ENCODE peak calls at places on chromosomes 4 and X, in six cellular contexts. J is fibroblast of lung, V is MM.1S, M is uterus, K is H9, A is tibial nerve. T is an unnamed sample.

GRCh38 chr4:102552781-102553180 is 51.6 kb downstream of the NFKB1 start:
- DNase-seq in J (no peak), V (peak; percentile 16), M (no peak), K (no peak), A (no peak), T (no peak)

GRCh38 chr4:117357422-117357821 is 272.0 kb upstream of the TRAM1L1 start:
- DNase-seq in J (no peak), V (no peak), M (no peak), K (no peak), A (no peak), T (no peak)

GRCh38 chr4:23720556-23720955 is 169.3 kb downstream of the PPARGC1A start:
- DNase-seq in J (no peak), V (no peak), M (no peak), K (no peak), A (no peak), T (no peak)

GRCh38 chr4:40152642-40153041 is 44.2 kb upstream of the RHOH start:
- DNase-seq in J (no peak), V (no peak), M (no peak), K (no peak), A (no peak), T (no peak)

GRCh38 chr4:118918388-118918787 is 29.7 kb downstream of the SYNPO2 start:
- DNase-seq in J (peak; percentile 94), V (no peak), M (no peak), K (no peak), A (no peak), T (no peak)

GRCh38 chr4:73704314-73705055 is 35.9 kb upstream of the CXCL8 start:
- DNase-seq in J (peak; percentile 100), V (no peak), M (peak; percentile 83), K (no peak), A (peak; percentile 43), T (no peak)

GRCh38 chr4:54930226-54930625 is 195.2 kb downstream of the KDR start:
- DNase-seq in J (no peak), V (no peak), M (no peak), K (no peak), A (no peak), T (no peak)

GRCh38 chr4:4524364-4524763 is 17.5 kb downstream of the STX18 start:
- DNase-seq in J (peak; percentile 20), V (peak; percentile 90), M (no peak), K (peak; percentile 54), A (no peak), T (no peak)

GRCh38 chrX:45712067-45712466 is 511.4 kb upstream of the DIPK2B start:
- DNase-seq in J (peak; percentile 57), V (no peak), M (no peak), K (no peak), A (no peak), T (no peak)

GRCh38 chr4:87014284-87014782 is 79.5 kb downstream of the AFF1 start:
- DNase-seq in J (peak; percentile 52), V (no peak), M (no peak), K (no peak), A (no peak), T (no peak)

GRCh38 chrX:110915120-110915519 is 119.5 kb upstream of the CHRDL1 start:
- DNase-seq in J (peak; percentile 64), V (no peak), M (no peak), K (no peak), A (no peak), T (no peak)

GRCh38 chr4:60683953-60684352 is 516.2 kb upstream of the ADGRL3 start:
- DNase-seq in J (peak; percentile 87), V (no peak), M (no peak), K (no peak), A (no peak), T (no peak)

GRCh38 chr4:67499799-67500198 is 45.5 kb downstream of the CENPC start:
- DNase-seq in J (no peak), V (no peak), M (no peak), K (no peak), A (no peak), T (no peak)

GRCh38 chr4:139978692-139979091 is 175.3 kb downstream of the MAML3 start:
- DNase-seq in J (no peak), V (peak; percentile 79), M (no peak), K (no peak), A (no peak), T (no peak)

GRCh38 chr4:26400140-26400539 is 79.3 kb downstream of the RBPJ start:
- DNase-seq in J (no peak), V (no peak), M (no peak), K (no peak), A (no peak), T (no peak)

GRCh38 chr4:168699224-168699878 is 202.5 kb downstream of the PALLD start:
- DNase-seq in J (no peak), V (no peak), M (no peak), K (no peak), A (no peak), T (no peak)

GRCh38 chr4:89823416-89823815 is 13.5 kb downstream of the SNCA start:
- DNase-seq in J (peak; percentile 53), V (no peak), M (no peak), K (no peak), A (no peak), T (no peak)

GRCh38 chr4:113758361-113758760 is 3.2 kb downstream of the CAMK2D start:
- DNase-seq in J (no peak), V (no peak), M (no peak), K (no peak), A (no peak), T (no peak)

GRCh38 chr4:86331362-86331761 is 28.5 kb downstream of the MAPK10 start:
- DNase-seq in J (no peak), V (no peak), M (peak; percentile 37), K (no peak), A (no peak), T (no peak)

GRCh38 chrX:24231169-24231568 is 81.6 kb downstream of the ZFX start:
- DNase-seq in J (peak; percentile 87), V (no peak), M (peak; percentile 34), K (no peak), A (no peak), T (no peak)

GRCh38 chr4:138010639-138011038 is 231.5 kb downstream of the SLC7A11 start:
- DNase-seq in J (no peak), V (no peak), M (no peak), K (no peak), A (no peak), T (no peak)

GRCh38 chrX:8743126-8743732 is 11.3 kb upstream of the ANOS1 start:
- DNase-seq in J (peak; percentile 38), V (peak; percentile 51), M (peak; percentile 22), K (peak; percentile 52), A (peak; percentile 16), T (peak; percentile 16)

GRCh38 chrX:16491461-16491860 is 158.5 kb upstream of the S100G start:
- DNase-seq in J (no peak), V (no peak), M (no peak), K (no peak), A (no peak), T (no peak)

GRCh38 chr4:37635155-37635554 is 51.0 kb downstream of the RELL1 start:
- DNase-seq in J (no peak), V (no peak), M (no peak), K (no peak), A (no peak), T (no peak)

GRCh38 chrX:40945366-40945713 is 139.9 kb upstream of the USP9X start:
- DNase-seq in J (peak; percentile 90), V (no peak), M (peak; percentile 62), K (no peak), A (no peak), T (no peak)

GRCh38 chr4:150867148-150867547 is 147.9 kb downstream of the LRBA start:
- DNase-seq in J (peak; percentile 86), V (peak; percentile 89), M (peak; percentile 24), K (no peak), A (no peak), T (no peak)

DNA sequence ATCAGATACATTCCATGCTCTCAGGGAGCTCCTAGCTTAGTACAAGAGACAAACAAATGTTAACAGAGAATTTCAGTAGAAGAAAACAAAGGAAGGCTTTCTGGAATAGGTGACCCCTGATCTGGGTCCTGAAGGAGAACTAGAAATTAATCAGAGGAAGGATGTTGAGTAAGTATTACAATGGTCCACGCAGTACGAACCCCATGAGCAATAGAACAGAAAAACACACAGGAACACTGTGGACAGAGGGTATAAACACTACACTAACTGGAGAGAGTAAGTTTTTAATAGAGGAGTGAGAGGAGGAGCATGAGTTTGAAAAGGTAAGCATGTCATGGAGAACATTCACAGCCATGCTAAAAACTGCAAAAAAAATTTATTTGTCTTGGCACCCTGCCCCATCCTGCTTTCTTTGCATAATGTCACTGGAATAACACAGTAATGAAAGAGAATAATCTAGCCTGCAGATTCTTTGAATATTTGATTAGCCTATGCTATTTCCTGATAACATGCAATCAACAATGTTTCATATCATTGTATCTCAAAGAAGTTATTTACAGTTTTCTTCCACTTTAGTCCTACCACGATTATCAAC is 140.3 kb upstream of the ZXDB start:
- DNase-seq in J (no peak), V (no peak), M (no peak), K (no peak), A (no peak), T (no peak)
- H3K9me3 ChIP-seq in J (no peaks in the 10 kb centered on the region), V (no peaks in the 10 kb centered on the region), M (no peaks in the 10 kb centered on the region), K (peaks cover 23% of the 10 kb centered on the region), A (no peaks in the 10 kb centered on the region), T (no peaks in the 10 kb centered on the region)

DNA sequence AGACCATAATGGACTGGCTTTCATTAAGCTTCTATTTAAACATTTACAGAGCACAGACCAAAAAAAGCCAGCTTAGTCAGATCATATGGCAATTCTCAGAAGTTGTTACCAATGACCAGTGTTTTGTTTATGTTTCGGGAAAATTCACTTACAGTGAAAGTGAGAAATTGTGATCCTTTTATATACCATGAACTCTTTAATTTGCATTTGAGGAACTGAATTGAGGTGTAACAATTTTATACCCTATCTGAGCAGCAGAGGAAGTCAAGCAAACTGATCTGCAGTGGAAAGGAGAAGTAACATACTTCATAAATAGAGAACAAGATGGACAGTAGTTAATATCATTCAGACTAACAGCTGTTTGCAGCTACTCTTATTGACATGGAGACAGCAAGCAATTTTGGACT is 97.1 kb downstream of the TMA16 start:
- DNase-seq in J (no peak), V (no peak), M (no peak), K (no peak), A (no peak), T (no peak)
- H3K9me3 ChIP-seq in J (no peaks in the 10 kb centered on the region), V (no peaks in the 10 kb centered on the region), M (no peaks in the 10 kb centered on the region), K (no peaks in the 10 kb centered on the region), A (no peaks in the 10 kb centered on the region), T (no peaks in the 10 kb centered on the region)

GRCh38 chr4:159504634-159505033 is 401.8 kb downstream of the RAPGEF2 start:
- DNase-seq in J (no peak), V (no peak), M (no peak), K (no peak), A (no peak), T (no peak)
- H3K9me3 ChIP-seq in J (no peaks in the 10 kb centered on the region), V (no peaks in the 10 kb centered on the region), M (no peaks in the 10 kb centered on the region), K (no peaks in the 10 kb centered on the region), A (no peaks in the 10 kb centered on the region), T (no peaks in the 10 kb centered on the region)

GRCh38 chrX:154595559-154595958 is 10.6 kb downstream of the CTAG1A start:
- DNase-seq in J (no peak), V (no peak), M (no peak), K (no peak), A (no peak), T (no peak)

GRCh38 chrX:154598656-154599055 is 13.7 kb downstream of the CTAG1A start:
- DNase-seq in J (no peak), V (no peak), M (no peak), K (no peak), A (no peak), T (no peak)

GRCh38 chrX:154597221-154597620 is 12.3 kb downstream of the CTAG1A start:
- DNase-seq in J (no peak), V (no peak), M (no peak), K (no peak), A (no peak), T (no peak)

GRCh38 chrX:154594491-154594890 is 9.6 kb downstream of the CTAG1A start:
- DNase-seq in J (no peak), V (no peak), M (no peak), K (no peak), A (no peak), T (no peak)

GRCh38 chrX:154596290-154596929 is 11.5 kb downstream of the CTAG1A start:
- DNase-seq in J (no peak), V (no peak), M (no peak), K (peak; percentile 87), A (no peak), T (no peak)
- H3K9me3 ChIP-seq in J (no peaks in the 10 kb centered on the region), V (no peaks in the 10 kb centered on the region), M (no peaks in the 10 kb centered on the region), K (peaks cover 69% of the 10 kb centered on the region), A (no peaks in the 10 kb centered on the region), T (no peaks in the 10 kb centered on the region)

T was measured in T-helper 17 cell.